ENCODE peak calls at places on chromosomes 4 and X, in seven cellular contexts. J is activated gamma-delta T cell treated with Interleukin-2 at 50 U/mL for 16 hours, B is T-cell, Z is KBM-7, M is germinal center, Y is transverse colon, W is GM03348. T is an unnamed sample.

GRCh38 chrX:117996918-117997480 is 119.6 kb downstream of the KLHL13 start:
- DNase-seq in Z (peak; percentile 6), Y (no peak), B (no peak), W (no peak), J (no peak), M (no peak), T (no peak)

GRCh38 chr4:153573881-153574807 is 108.0 kb downstream of the TMEM131L start:
- DNase-seq in J (peak; percentile 67), B (peak; percentile 73), M (no peak), W (peak; percentile 81), Z (peak; percentile 69), Y (peak; percentile 69), T (peak; percentile 68)

GRCh38 chr4:26223160-26223559 is 97.7 kb upstream of the RBPJ start:
- DNase-seq in M (no peak), J (no peak), Z (no peak), Y (no peak), B (no peak), W (no peak), T (no peak)

GRCh38 chrX:13697976-13698375 is 9.0 kb downstream of the RAB9A start:
- DNase-seq in M (no peak), Z (no peak), J (no peak), Y (no peak), W (no peak), B (no peak), T (no peak)

GRCh38 chr4:41213563-41214157 is 682 bp downstream of the APBB2 start:
- DNase-seq in Y (peak; percentile 30), Z (no peak), J (no peak), M (peak; percentile 32), B (no peak), W (no peak), T (no peak)

GRCh38 chr4:138241281-138242075 is 671 bp downstream of the SLC7A11 start:
- DNase-seq in B (no peak), Z (peak; percentile 63), W (peak; percentile 9), Y (no peak), J (no peak), M (no peak), T (no peak)

GRCh38 chr4:7806080-7806630 is 133.5 kb downstream of the AFAP1 start:
- DNase-seq in B (no peak), Y (peak; percentile 62), Z (no peak), M (no peak), J (no peak), W (no peak), T (no peak)

GRCh38 chrX:17737707-17738001 is 361 bp downstream of the SCML1 start:
- DNase-seq in W (no peak), M (peak; percentile 4), B (peak; percentile 17), Z (peak; percentile 7), J (peak; percentile 16), Y (no peak), T (no peak)

GRCh38 chr4:79652232-79652631 is 244.2 kb upstream of the GK2 start:
- DNase-seq in J (no peak), Z (no peak), M (no peak), B (no peak), Y (no peak), W (no peak), T (no peak)

GRCh38 chr4:914531-914930 is 17.6 kb downstream of the GAK start:
- DNase-seq in W (no peak), J (no peak), Z (no peak), M (no peak), B (no peak), Y (no peak), T (peak; percentile 35)

GRCh38 chr4:182265881-182266280 is 22.7 kb downstream of the TENM3 start:
- DNase-seq in B (no peak), Y (no peak), Z (no peak), W (no peak), J (no peak), M (no peak), T (no peak)

GRCh38 chr4:39568805-39569204 is 41.6 kb upstream of the UGDH start:
- DNase-seq in Z (no peak), B (no peak), M (no peak), J (no peak), W (no peak), Y (no peak), T (no peak)

GRCh38 chrX:141341341-141341740 is 99.0 kb upstream of the SPANXC start:
- DNase-seq in M (no peak), B (no peak), Z (no peak), J (no peak), W (peak; percentile 54), Y (no peak), T (no peak)

GRCh38 chrX:49919617-49920016 is 2.8 kb upstream of the CLCN5 start:
- DNase-seq in B (peak; percentile 5), W (peak; percentile 39), Y (peak; percentile 22), J (peak; percentile 17), M (peak; percentile 9), Z (peak; percentile 63), T (no peak)

GRCh38 chrX:137151403-137151802 is 117.6 kb upstream of the GPR101 start:
- DNase-seq in Y (no peak), M (no peak), J (no peak), Z (no peak), B (no peak), W (no peak), T (no peak)

GRCh38 chrX:19682712-19683331 is 167.5 kb upstream of the MAP3K15 start:
- DNase-seq in Z (peak; percentile 71), M (no peak), J (peak; percentile 65), Y (peak; percentile 68), B (peak; percentile 74), W (peak; percentile 73), T (peak; percentile 87)

GRCh38 chr4:148310756-148311155 is 131.5 kb downstream of the NR3C2 start:
- DNase-seq in B (no peak), M (no peak), Y (no peak), Z (no peak), W (no peak), J (no peak), T (no peak)

GRCh38 chr4:79923290-79923689 is 149.7 kb downstream of the ANTXR2 start:
- DNase-seq in M (no peak), Z (peak; percentile 61), Y (no peak), B (no peak), W (no peak), J (no peak), T (no peak)

GRCh38 chr4:168781341-168781740 is 228.7 kb downstream of the CBR4 start:
- DNase-seq in B (no peak), J (no peak), Y (no peak), Z (no peak), M (no peak), W (no peak), T (no peak)

GRCh38 chr4:6912412-6912811 is 2.8 kb downstream of the TBC1D14 start:
- DNase-seq in W (no peak), M (no peak), Y (no peak), J (no peak), B (no peak), Z (peak; percentile 57), T (no peak)